ENCODE peak calls at places on chromosomes 3 and 15, in four cellular contexts. One of them, this sample, is unnamed.

GRCh38 chr3:124838963-124839362 is 48.2 kb downstream of the ITGB5 start:
- DNase-seq in esophagus muscularis mucosa: no peak
- DNase-seq in sigmoid colon: no peak
- DNase-seq in transverse colon: no peak
- DNase-seq in this sample: no peak

GRCh38 chr3:150623945-150624344 is 20.8 kb downstream of the SELENOT start:
- DNase-seq in esophagus muscularis mucosa: no peak
- DNase-seq in sigmoid colon: no peak
- DNase-seq in transverse colon: no peak
- DNase-seq in this sample: no peak

GRCh38 chr3:161600185-161600584 is 103.6 kb downstream of the OTOL1 start:
- DNase-seq in esophagus muscularis mucosa: no peak
- DNase-seq in sigmoid colon: no peak
- DNase-seq in transverse colon: no peak
- DNase-seq in this sample: no peak

GRCh38 chr3:46280105-46280797 is 38.0 kb downstream of the CCR3 start:
- DNase-seq in esophagus muscularis mucosa: peak
- DNase-seq in sigmoid colon: no peak
- DNase-seq in transverse colon: no peak
- DNase-seq in this sample: no peak

GRCh38 chr3:59313365-59313764 is 263.5 kb upstream of the CFAP20DC start:
- DNase-seq in esophagus muscularis mucosa: no peak
- DNase-seq in sigmoid colon: no peak
- DNase-seq in transverse colon: peak
- DNase-seq in this sample: peak

GRCh38 chr3:87390821-87391220 is 114.4 kb upstream of the POU1F1 start:
- DNase-seq in esophagus muscularis mucosa: no peak
- DNase-seq in sigmoid colon: no peak
- DNase-seq in transverse colon: no peak
- DNase-seq in this sample: no peak

GRCh38 chr3:160400048-160400630 is 689 bp downstream of the SMC4 start:
- DNase-seq in esophagus muscularis mucosa: no peak
- DNase-seq in sigmoid colon: peak
- DNase-seq in transverse colon: peak
- DNase-seq in this sample: peak

GRCh38 chr3:103785537-103785936 is 1350.7 kb downstream of the ZPLD1 start:
- DNase-seq in esophagus muscularis mucosa: no peak
- DNase-seq in sigmoid colon: no peak
- DNase-seq in transverse colon: no peak
- DNase-seq in this sample: no peak

GRCh38 chr3:17686613-17687012 is 55.8 kb downstream of the TBC1D5 start:
- DNase-seq in esophagus muscularis mucosa: no peak
- DNase-seq in sigmoid colon: no peak
- DNase-seq in transverse colon: no peak
- DNase-seq in this sample: no peak

GRCh38 chr3:169110633-169111032 is 552.9 kb downstream of the MECOM start:
- DNase-seq in esophagus muscularis mucosa: no peak
- DNase-seq in sigmoid colon: no peak
- DNase-seq in transverse colon: no peak
- DNase-seq in this sample: no peak

DNA sequence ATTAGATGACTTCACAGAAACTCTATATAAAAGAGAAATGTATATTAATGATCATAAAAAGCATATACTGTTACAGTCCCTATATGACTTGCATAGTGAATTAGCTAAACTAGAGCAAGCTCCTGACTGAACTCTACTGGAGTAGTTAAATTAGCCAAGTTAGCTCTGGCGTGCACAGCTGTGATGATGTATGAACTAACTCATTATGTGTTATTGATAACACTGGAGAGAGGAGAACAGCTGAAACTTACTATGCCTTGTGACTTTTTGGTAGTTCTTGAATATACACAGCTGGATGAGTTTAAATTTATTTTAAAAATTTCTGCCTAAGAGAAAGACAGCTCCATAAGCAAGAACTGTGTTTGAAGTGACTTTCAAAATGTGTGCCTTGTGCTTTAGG is 8.1 kb downstream of the TIPARP start:
- DNase-seq in esophagus muscularis mucosa: no peak
- DNase-seq in sigmoid colon: no peak
- DNase-seq in transverse colon: no peak
- DNase-seq in this sample: no peak
- TF ChIP-seq POLR2AphosphoS5 in esophagus muscularis mucosa: no peak
- TF ChIP-seq POLR2AphosphoS5 in sigmoid colon: no peak
- TF ChIP-seq POLR2AphosphoS5 in transverse colon: no peak
- TF ChIP-seq POLR2AphosphoS5 in this sample: no peak

GRCh38 chr15:101618861-101619614 is 33.1 kb downstream of the TM2D3 start:
- DNase-seq in esophagus muscularis mucosa: no peak
- DNase-seq in sigmoid colon: no peak
- DNase-seq in transverse colon: no peak
- DNase-seq in this sample: no peak
- H3K27ac ChIP-seq in esophagus muscularis mucosa: no peak
- H3K27ac ChIP-seq in sigmoid colon: no peak
- H3K27ac ChIP-seq in transverse colon: no peak
- H3K27ac ChIP-seq in this sample: no peak

DNA sequence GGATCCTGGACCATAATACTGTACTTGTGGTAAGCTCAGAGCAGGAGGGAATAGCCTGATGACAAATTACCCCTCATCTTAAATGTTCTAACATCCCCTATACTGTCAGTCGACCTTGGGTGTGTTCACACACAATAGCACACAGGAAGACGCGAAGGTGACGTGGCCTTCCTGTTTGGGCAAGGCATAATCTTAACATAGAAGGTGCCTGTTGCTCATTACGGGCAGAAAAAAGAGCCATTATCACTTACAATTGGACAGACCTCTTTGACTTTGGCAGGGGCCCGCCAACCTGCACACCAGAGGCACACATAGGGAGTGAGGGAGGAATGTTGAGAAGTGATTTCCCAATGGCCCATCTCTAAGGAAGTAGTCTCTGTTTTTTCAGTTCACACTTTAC is 144.2 kb downstream of the ANO10 start:
- DNase-seq in esophagus muscularis mucosa: no peak
- DNase-seq in sigmoid colon: no peak
- DNase-seq in transverse colon: peak
- DNase-seq in this sample: no peak
- TF ChIP-seq EP300 in esophagus muscularis mucosa: no peak
- TF ChIP-seq EP300 in sigmoid colon: no peak
- TF ChIP-seq EP300 in transverse colon: no peak
- TF ChIP-seq EP300 in this sample: no peak

GRCh38 chr3:4311496-4311895 is 8.3 kb downstream of the SETMAR start:
- DNase-seq in esophagus muscularis mucosa: no peak
- DNase-seq in sigmoid colon: no peak
- DNase-seq in transverse colon: no peak
- DNase-seq in this sample: no peak

GRCh38 chr3:4309476-4310121 is 6.4 kb downstream of the SETMAR start:
- DNase-seq in esophagus muscularis mucosa: no peak
- DNase-seq in sigmoid colon: no peak
- DNase-seq in transverse colon: no peak
- DNase-seq in this sample: no peak

GRCh38 chr3:4310971-4311370 is 7.8 kb downstream of the SETMAR start:
- DNase-seq in esophagus muscularis mucosa: no peak
- DNase-seq in sigmoid colon: no peak
- DNase-seq in transverse colon: no peak
- DNase-seq in this sample: no peak

GRCh38 chr3:4314688-4315087 is 11.5 kb downstream of the SETMAR start:
- DNase-seq in esophagus muscularis mucosa: no peak
- DNase-seq in sigmoid colon: no peak
- DNase-seq in transverse colon: no peak
- DNase-seq in this sample: no peak

DNA sequence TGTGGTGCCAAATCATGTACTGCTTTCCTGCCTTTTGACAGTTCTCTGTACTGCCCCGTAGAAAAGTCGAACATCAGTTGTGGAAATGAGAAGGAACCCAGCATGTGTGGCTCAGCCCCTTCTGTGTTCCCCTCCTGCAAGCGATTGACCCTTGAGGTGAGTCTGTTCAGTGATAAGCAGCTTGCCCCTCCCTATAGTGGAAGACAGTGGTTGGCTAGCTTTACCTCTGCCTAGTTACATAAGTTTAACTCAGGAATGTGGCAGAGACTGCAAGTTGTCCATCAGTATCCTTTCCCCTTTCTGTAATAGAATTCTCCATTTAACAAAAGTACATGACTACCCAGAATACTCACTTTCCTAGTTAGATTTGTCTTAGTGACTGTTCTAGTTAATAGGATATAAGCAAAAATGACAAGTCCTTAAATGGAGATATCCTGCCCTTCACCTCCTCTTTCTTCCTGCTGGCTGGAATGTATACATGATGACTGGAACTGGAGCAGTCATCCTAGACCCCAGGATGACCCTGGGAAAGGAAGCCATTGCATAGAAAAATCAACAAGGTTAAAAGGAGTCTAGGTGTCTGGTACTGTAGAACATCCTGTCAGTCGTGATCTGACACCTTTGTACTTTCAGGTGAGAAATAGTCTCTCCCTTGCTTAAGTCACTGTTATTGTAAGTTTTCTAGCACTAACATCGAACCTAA is 10.6 kb downstream of the SETMAR start:
- DNase-seq in esophagus muscularis mucosa: no peak
- DNase-seq in sigmoid colon: no peak
- DNase-seq in transverse colon: no peak
- DNase-seq in this sample: no peak
- TF ChIP-seq POLR2AphosphoS5 in esophagus muscularis mucosa: no peak
- TF ChIP-seq POLR2AphosphoS5 in sigmoid colon: no peak
- TF ChIP-seq POLR2AphosphoS5 in transverse colon: no peak
- TF ChIP-seq POLR2AphosphoS5 in this sample: no peak

GRCh38 chr3:13105851-13106250 is 32.6 kb upstream of the IQSEC1 start:
- DNase-seq in esophagus muscularis mucosa: no peak
- DNase-seq in sigmoid colon: no peak
- DNase-seq in transverse colon: no peak
- DNase-seq in this sample: no peak
- H3K27ac ChIP-seq in esophagus muscularis mucosa: no peak
- H3K27ac ChIP-seq in sigmoid colon: no peak
- H3K27ac ChIP-seq in transverse colon: no peak
- H3K27ac ChIP-seq in this sample: no peak

GRCh38 chr15:40110866-40111550 is 2.3 kb upstream of the BMF start:
- DNase-seq in esophagus muscularis mucosa: no peak
- DNase-seq in sigmoid colon: no peak
- DNase-seq in transverse colon: no peak
- DNase-seq in this sample: no peak

GRCh38 chr15:40106203-40107161 is 2.2 kb downstream of the BMF start:
- DNase-seq in esophagus muscularis mucosa: no peak
- DNase-seq in sigmoid colon: peak
- DNase-seq in transverse colon: peak
- DNase-seq in this sample: peak

GRCh38 chr15:40108061-40108854 is 421 bp downstream of the BMF start:
- DNase-seq in esophagus muscularis mucosa: no peak
- DNase-seq in sigmoid colon: peak
- DNase-seq in transverse colon: peak
- DNase-seq in this sample: peak

GRCh38 chr15:40111888-40112287 is 3.2 kb upstream of the BMF start:
- DNase-seq in esophagus muscularis mucosa: no peak
- DNase-seq in sigmoid colon: no peak
- DNase-seq in transverse colon: no peak
- DNase-seq in this sample: no peak

DNA sequence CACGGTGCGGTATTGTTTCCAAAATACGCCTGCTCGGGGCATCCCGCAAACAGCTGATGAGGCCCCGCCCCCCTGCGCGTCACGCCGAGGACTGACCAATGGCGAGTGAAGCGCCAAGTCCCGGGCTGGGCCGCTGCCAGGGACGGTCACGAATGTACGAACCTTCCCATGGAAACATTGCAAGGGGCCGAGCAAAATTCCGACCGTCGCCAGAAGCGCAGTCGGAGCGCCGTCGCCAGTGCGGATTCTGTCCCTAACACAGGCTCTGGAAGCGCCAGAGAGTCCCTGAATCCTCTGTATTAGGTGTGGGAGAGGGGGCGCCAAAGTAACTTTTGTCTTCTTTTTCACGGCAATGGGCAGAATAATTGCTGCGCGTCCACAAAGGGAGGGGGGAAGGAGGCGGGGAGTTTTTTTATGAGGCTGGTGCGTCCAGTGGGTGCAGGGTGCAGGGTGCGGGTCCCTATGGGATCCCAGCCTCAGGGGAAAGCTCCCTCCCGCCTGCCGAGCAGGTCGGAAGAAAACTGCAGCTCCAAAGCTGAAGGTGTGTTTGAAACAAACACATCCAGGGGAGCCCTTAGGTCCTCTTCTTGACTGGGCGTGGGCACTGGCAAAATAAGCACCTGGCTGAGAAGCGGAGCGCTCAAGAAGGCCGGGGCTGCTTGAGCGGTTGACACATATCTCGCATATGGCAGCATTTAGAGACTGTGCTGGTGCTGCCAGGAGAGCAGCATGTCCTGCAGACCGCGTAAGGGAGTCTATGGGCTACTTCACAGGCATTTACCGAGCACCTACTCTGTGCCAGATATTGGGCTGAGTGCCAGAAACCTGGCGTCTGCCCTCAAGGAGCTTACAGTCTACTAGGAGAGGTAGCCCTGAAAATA is at the start of gene BMF:
- DNase-seq in esophagus muscularis mucosa: peak
- DNase-seq in sigmoid colon: peak
- DNase-seq in transverse colon: peak
- DNase-seq in this sample: peak
- TF ChIP-seq EP300 in esophagus muscularis mucosa: no peak
- TF ChIP-seq EP300 in sigmoid colon: no peak
- TF ChIP-seq EP300 in transverse colon: no peak
- TF ChIP-seq EP300 in this sample: no peak